ENCODE peak calls at places on chromosome 6, in eight cellular contexts. G is NAMALWA, X is NCI-H1417 treated with DMSO at 0.1 percent for 48 hours, O is NCI-H1092, D is Ammon's horn, P is A549, U is ELR, F is dermis microvascular lymphatic vessel endothelial cell. A is an unnamed sample.

GRCh38 chr6:41430875-41431274 is 95.5 kb downstream of the NCR2 start:
- DNase-seq in G (no peak), X (no peak), O (no peak), D (no peak), P (no peak), U (peak), F (no peak), A (peak)

GRCh38 chr6:10801224-10801848 is 37.0 kb downstream of the MAK start:
- DNase-seq in G (peak), X (peak), O (no peak), D (peak), P (peak), U (peak), F (peak), A (peak)

GRCh38 chr6:111996159-111996558 is 57.7 kb upstream of the CCN6 start:
- DNase-seq in G (no peak), X (no peak), O (no peak), D (no peak), P (no peak), U (no peak), F (no peak), A (no peak)

GRCh38 chr6:40160826-40161225 is 226.6 kb upstream of the MOCS1 start:
- DNase-seq in G (no peak), X (no peak), O (no peak), D (no peak), P (no peak), U (no peak), F (no peak), A (no peak)

GRCh38 chr6:52394251-52394666 is 25.9 kb upstream of the EFHC1 start:
- DNase-seq in G (no peak), X (no peak), O (no peak), D (no peak), P (no peak), U (no peak), F (no peak), A (no peak)

GRCh38 chr6:54525731-54526130 is 217.5 kb downstream of the TINAG start:
- DNase-seq in G (no peak), X (no peak), O (no peak), D (no peak), P (no peak), U (peak), F (no peak), A (no peak)

GRCh38 chr6:24720131-24720603 is 1.2 kb upstream of the C6orf62 start:
- DNase-seq in G (peak), X (no peak), O (peak), D (peak), P (peak), U (peak), F (peak), A (peak)

GRCh38 chr6:56758120-56758519 is 115.4 kb upstream of the DST start:
- DNase-seq in G (no peak), X (no peak), O (no peak), D (peak), P (no peak), U (no peak), F (no peak), A (no peak)

GRCh38 chr6:127267742-127268588 is 1.3 kb downstream of the RNF146 start:
- DNase-seq in G (peak), X (no peak), O (no peak), D (no peak), P (peak), U (peak), F (peak), A (no peak)

A was measured in SJCRH30.